ENCODE peak calls at places on chromosomes 6 and 20, in eight cellular contexts. G, A, V, D, U, M, L and P are unnamed samples.

GRCh38 chr6:151679081-151679480 is 128.4 kb upstream of the ESR1 start:
- DNase-seq in G (peak), A (no peak), V (peak), D (no peak), U (no peak), M (no peak), L (peak), P (no peak)

GRCh38 chr20:31968299-31969126 is 562 bp downstream of the XKR7 start:
- DNase-seq in G (peak), A (no peak), V (peak), D (peak), U (peak), M (peak), L (peak), P (no peak)

GRCh38 chr6:161651949-161652348 is 378.1 kb upstream of the AGPAT4 start:
- DNase-seq in G (no peak), A (no peak), V (no peak), D (no peak), U (no peak), M (no peak), L (no peak), P (no peak)

GRCh38 chr6:56650191-56650590 is 7.5 kb upstream of the DST start:
- DNase-seq in G (no peak), A (no peak), V (no peak), D (no peak), U (no peak), M (no peak), L (no peak), P (no peak)

GRCh38 chr20:39009348-39009747 is 47.2 kb downstream of the DHX35 start:
- DNase-seq in G (no peak), A (no peak), V (no peak), D (no peak), U (no peak), M (no peak), L (no peak), P (no peak)

GRCh38 chr6:144158133-144158532 is 7.8 kb downstream of the STX11 start:
- DNase-seq in G (no peak), A (no peak), V (peak), D (no peak), U (peak), M (peak), L (peak), P (no peak)

GRCh38 chr6:155524249-155524651 is 68.6 kb upstream of the NOX3 start:
- DNase-seq in G (no peak), A (no peak), V (peak), D (no peak), U (no peak), M (no peak), L (no peak), P (no peak)

GRCh38 chr6:96651816-96652215 is 88.9 kb downstream of the FHL5 start:
- DNase-seq in G (no peak), A (no peak), V (no peak), D (no peak), U (no peak), M (no peak), L (no peak), P (no peak)

GRCh38 chr20:22386300-22386623 is 198.1 kb downstream of the FOXA2 start:
- DNase-seq in G (no peak), A (no peak), V (no peak), D (no peak), U (no peak), M (no peak), L (no peak), P (no peak)

GRCh38 chr6:37137201-37137880 is 32.6 kb upstream of the PIM1 start:
- DNase-seq in G (no peak), A (no peak), V (peak), D (no peak), U (peak), M (peak), L (no peak), P (no peak)

GRCh38 chr6:18632670-18633410 is 245.7 kb downstream of the RNF144B start:
- DNase-seq in G (no peak), A (no peak), V (peak), D (no peak), U (peak), M (peak), L (no peak), P (no peak)

GRCh38 chr6:79789843-79790242 is 157.5 kb downstream of the ELOVL4 start:
- DNase-seq in G (no peak), A (no peak), V (no peak), D (no peak), U (no peak), M (no peak), L (no peak), P (no peak)

GRCh38 chr20:8633366-8633765 is 435.5 kb upstream of the PLCB4 start:
- DNase-seq in G (no peak), A (no peak), V (no peak), D (no peak), U (no peak), M (no peak), L (no peak), P (no peak)

GRCh38 chr6:163986313-163986712 is 571.8 kb downstream of the QKI start:
- DNase-seq in G (no peak), A (no peak), V (no peak), D (no peak), U (no peak), M (peak), L (no peak), P (no peak)

GRCh38 chr20:38245753-38246152 is 14.8 kb downstream of the KIAA1755 start:
- DNase-seq in G (no peak), A (no peak), V (no peak), D (no peak), U (no peak), M (no peak), L (no peak), P (no peak)

GRCh38 chr20:57593134-57593886 is 26.9 kb downstream of the ZBP1 start:
- DNase-seq in G (no peak), A (no peak), V (no peak), D (no peak), U (no peak), M (no peak), L (no peak), P (no peak)

GRCh38 chr6:43060034-43060754 is 763 bp downstream of the KLC4 start:
- DNase-seq in G (no peak), A (no peak), V (peak), D (no peak), U (peak), M (no peak), L (no peak), P (no peak)

GRCh38 chr20:40416274-40416673 is 272.8 kb downstream of the MAFB start:
- DNase-seq in G (no peak), A (no peak), V (peak), D (no peak), U (no peak), M (no peak), L (no peak), P (no peak)

GRCh38 chr6:160412993-160413392 is 64.8 kb downstream of the SLC22A3 start:
- DNase-seq in G (no peak), A (no peak), V (no peak), D (no peak), U (no peak), M (no peak), L (no peak), P (no peak)

GRCh38 chr20:10338781-10339180 is 95.2 kb downstream of the MKKS start:
- DNase-seq in G (no peak), A (no peak), V (no peak), D (no peak), U (no peak), M (no peak), L (no peak), P (no peak)

GRCh38 chr6:18465410-18466154 is 78.4 kb downstream of the RNF144B start:
- DNase-seq in G (no peak), A (no peak), V (no peak), D (no peak), U (peak), M (no peak), L (no peak), P (peak)

GRCh38 chr6:112331306-112331705 is 15.8 kb upstream of the RFPL4B start:
- DNase-seq in G (no peak), A (no peak), V (peak), D (no peak), U (no peak), M (no peak), L (no peak), P (no peak)

GRCh38 chr6:44254957-44255808 is 2.1 kb downstream of the SLC35B2 start:
- DNase-seq in G (peak), A (no peak), V (peak), D (no peak), U (peak), M (no peak), L (no peak), P (no peak)

GRCh38 chr20:40682104-40683045 is 6.7 kb downstream of the MAFB start:
- DNase-seq in G (no peak), A (no peak), V (no peak), D (no peak), U (no peak), M (no peak), L (peak), P (no peak)

GRCh38 chr6:155103816-155104366 is 108.8 kb downstream of the TIAM2 start:
- DNase-seq in G (no peak), A (no peak), V (no peak), D (no peak), U (peak), M (no peak), L (no peak), P (no peak)

GRCh38 chr20:13857304-13857703 is 72.5 kb downstream of the NDUFAF5 start:
- DNase-seq in G (no peak), A (no peak), V (no peak), D (no peak), U (no peak), M (no peak), L (peak), P (peak)

GRCh38 chr6:41743406-41744235 is 3.6 kb downstream of the PGC start:
- DNase-seq in G (no peak), A (no peak), V (no peak), D (no peak), U (no peak), M (no peak), L (no peak), P (no peak)